ENCODE peak calls at places on chromosomes 6 and 20, in seven cellular contexts. F, U, Q, B, K, M and O are unnamed samples.

GRCh38 chr20:59024111-59024530 is 4.9 kb downstream of the TUBB1 start:
- DNase-seq in F (no peak), U (no peak), Q (no peak), B (no peak), K (no peak), M (no peak), O (no peak)

GRCh38 chr6:16402501-16402900 is 164.1 kb downstream of the GMPR start:
- DNase-seq in F (no peak), U (no peak), Q (no peak), B (no peak), K (no peak), M (no peak), O (no peak)

GRCh38 chr20:9255171-9255570 is 186.3 kb downstream of the PLCB4 start:
- DNase-seq in F (no peak), U (no peak), Q (no peak), B (no peak), K (no peak), M (no peak), O (no peak)

GRCh38 chr6:15897063-15897934 is 231.6 kb upstream of the MYLIP start:
- DNase-seq in F (no peak), U (no peak), Q (no peak), B (no peak), K (no peak), M (no peak), O (no peak)

GRCh38 chr6:54980511-54981275 is 134.1 kb downstream of the FAM83B start:
- DNase-seq in F (no peak), U (no peak), Q (no peak), B (no peak), K (no peak), M (no peak), O (no peak)

GRCh38 chr6:4401408-4402367 is 266.3 kb upstream of the ECI2 start:
- DNase-seq in F (no peak), U (no peak), Q (no peak), B (no peak), K (no peak), M (no peak), O (no peak)

GRCh38 chr6:43506667-43507471 is 3.3 kb downstream of the LRRC73 start:
- DNase-seq in F (no peak), U (peak), Q (peak), B (peak), K (peak), M (peak), O (peak)

GRCh38 chr6:53335224-53335994 is 13.3 kb downstream of the ELOVL5 start:
- DNase-seq in F (no peak), U (peak), Q (peak), B (peak), K (no peak), M (no peak), O (no peak)

GRCh38 chr6:116616757-116617093 is 446 bp downstream of the RSPH4A start:
- DNase-seq in F (peak), U (no peak), Q (peak), B (peak), K (no peak), M (no peak), O (peak)

GRCh38 chr6:33197431-33198048 is 2.9 kb downstream of the RXRB start:
- DNase-seq in F (no peak), U (no peak), Q (peak), B (peak), K (peak), M (peak), O (no peak)

GRCh38 chr6:170147056-170147787 is 143.7 kb downstream of the DLL1 start:
- DNase-seq in F (peak), U (no peak), Q (no peak), B (no peak), K (peak), M (no peak), O (peak)

GRCh38 chr20:59253779-59254319 is 46.6 kb upstream of the EDN3 start:
- DNase-seq in F (no peak), U (peak), Q (no peak), B (no peak), K (no peak), M (no peak), O (no peak)

GRCh38 chr6:7148100-7148822 is 40.5 kb downstream of the RREB1 start:
- DNase-seq in F (no peak), U (no peak), Q (no peak), B (no peak), K (no peak), M (peak), O (no peak)

GRCh38 chr6:99603421-99604160 is 3.0 kb upstream of the PRDM13 start:
- DNase-seq in F (no peak), U (no peak), Q (no peak), B (peak), K (no peak), M (no peak), O (no peak)

GRCh38 chr20:53671370-53671769 is 77.7 kb upstream of the ZNF217 start:
- DNase-seq in F (no peak), U (no peak), Q (no peak), B (no peak), K (no peak), M (no peak), O (no peak)

GRCh38 chr20:64160536-64161495 is 3.4 kb upstream of the MYT1 start:
- DNase-seq in F (peak), U (no peak), Q (peak), B (no peak), K (no peak), M (no peak), O (no peak)

GRCh38 chr20:35735828-35736470 is 6.1 kb downstream of the RBM39 start:
- DNase-seq in F (no peak), U (no peak), Q (no peak), B (no peak), K (no peak), M (no peak), O (no peak)

GRCh38 chr20:22819134-22819533 is 216.0 kb upstream of the SSTR4 start:
- DNase-seq in F (no peak), U (no peak), Q (no peak), B (no peak), K (no peak), M (no peak), O (no peak)

GRCh38 chr6:44470106-44470446 is 82.6 kb downstream of the CDC5L start:
- DNase-seq in F (no peak), U (no peak), Q (peak), B (no peak), K (no peak), M (no peak), O (no peak)

GRCh38 chr6:105504660-105505059 is 101.8 kb upstream of the PREP start:
- DNase-seq in F (no peak), U (no peak), Q (no peak), B (no peak), K (no peak), M (no peak), O (peak)

GRCh38 chr6:166999845-167000253 is 652 bp downstream of the CEP43 start:
- DNase-seq in F (no peak), U (no peak), Q (no peak), B (no peak), K (no peak), M (no peak), O (no peak)

GRCh38 chr6:51814418-51814817 is 273.0 kb downstream of the PKHD1 start:
- DNase-seq in F (no peak), U (no peak), Q (peak), B (no peak), K (no peak), M (no peak), O (no peak)

GRCh38 chr6:28866342-28867077 is 57.3 kb downstream of the TRIM27 start:
- DNase-seq in F (peak), U (peak), Q (peak), B (peak), K (peak), M (peak), O (peak)

GRCh38 chr6:36334343-36334742 is 2.3 kb downstream of the BNIP5 start:
- DNase-seq in F (no peak), U (no peak), Q (peak), B (no peak), K (no peak), M (no peak), O (no peak)

GRCh38 chr6:126976263-126976797 is 142.1 kb upstream of the RSPO3 start:
- DNase-seq in F (no peak), U (no peak), Q (no peak), B (no peak), K (no peak), M (no peak), O (no peak)

GRCh38 chr6:100220543-100220942 is 226.5 kb upstream of the MCHR2 start:
- DNase-seq in F (no peak), U (no peak), Q (no peak), B (no peak), K (no peak), M (no peak), O (no peak)

GRCh38 chr6:85186546-85187170 is 263.2 kb upstream of the NT5E start:
- DNase-seq in F (no peak), U (no peak), Q (no peak), B (no peak), K (no peak), M (no peak), O (no peak)